ENCODE peak calls at places on chromosomes 3 and 15, in five cellular contexts. One of them, this sample, is unnamed.

GRCh38 chr3:154538566-154539360 is 108.8 kb upstream of the GPR149 start:
- DNase-seq in thyroid gland: no peak
- DNase-seq in foreskin fibroblast: no peak
- DNase-seq in sigmoid colon: no peak
- DNase-seq in BE2C: no peak
- DNase-seq in this sample: no peak

GRCh38 chr3:136255672-136256406 is 5.7 kb downstream of the PCCB start:
- DNase-seq in thyroid gland: no peak
- DNase-seq in foreskin fibroblast: no peak
- DNase-seq in sigmoid colon: no peak
- DNase-seq in BE2C: no peak
- DNase-seq in this sample: no peak

GRCh38 chr3:119311191-119311925 is 17.2 kb downstream of the ARHGAP31 start:
- DNase-seq in thyroid gland: no peak
- DNase-seq in foreskin fibroblast: peak
- DNase-seq in sigmoid colon: no peak
- DNase-seq in BE2C: no peak
- DNase-seq in this sample: no peak

GRCh38 chr3:11604139-11604895 is 39.4 kb downstream of the VGLL4 start:
- DNase-seq in thyroid gland: no peak
- DNase-seq in foreskin fibroblast: peak
- DNase-seq in sigmoid colon: no peak
- DNase-seq in BE2C: no peak
- DNase-seq in this sample: no peak

GRCh38 chr3:30492581-30493192 is 113.7 kb upstream of the TGFBR2 start:
- DNase-seq in thyroid gland: no peak
- DNase-seq in foreskin fibroblast: peak
- DNase-seq in sigmoid colon: no peak
- DNase-seq in BE2C: no peak
- DNase-seq in this sample: no peak

GRCh38 chr15:39327005-39327725 is 253.7 kb upstream of the THBS1 start:
- DNase-seq in thyroid gland: no peak
- DNase-seq in foreskin fibroblast: peak
- DNase-seq in sigmoid colon: no peak
- DNase-seq in BE2C: no peak
- DNase-seq in this sample: no peak

GRCh38 chr3:25182794-25183193 is 245.3 kb upstream of the RARB start:
- DNase-seq in thyroid gland: no peak
- DNase-seq in foreskin fibroblast: no peak
- DNase-seq in sigmoid colon: no peak
- DNase-seq in BE2C: no peak
- DNase-seq in this sample: no peak

GRCh38 chr3:183193762-183194701 is 31.5 kb upstream of the LAMP3 start:
- DNase-seq in thyroid gland: no peak
- DNase-seq in foreskin fibroblast: no peak
- DNase-seq in sigmoid colon: no peak
- DNase-seq in BE2C: no peak
- DNase-seq in this sample: no peak

GRCh38 chr3:176785207-176785606 is 412.1 kb downstream of the TBL1XR1 start:
- DNase-seq in thyroid gland: no peak
- DNase-seq in foreskin fibroblast: no peak
- DNase-seq in sigmoid colon: peak
- DNase-seq in BE2C: no peak
- DNase-seq in this sample: no peak

GRCh38 chr3:120170223-120170622 is 76.0 kb upstream of the GSK3B start:
- DNase-seq in thyroid gland: no peak
- DNase-seq in foreskin fibroblast: peak
- DNase-seq in sigmoid colon: no peak
- DNase-seq in BE2C: no peak
- DNase-seq in this sample: peak

GRCh38 chr3:121883507-121883906 is 10.7 kb upstream of the SLC15A2 start:
- DNase-seq in thyroid gland: no peak
- DNase-seq in foreskin fibroblast: no peak
- DNase-seq in sigmoid colon: no peak
- DNase-seq in BE2C: no peak
- DNase-seq in this sample: no peak

GRCh38 chr15:97156739-97157265 is 803.7 kb upstream of the ARRDC4 start:
- DNase-seq in thyroid gland: no peak
- DNase-seq in foreskin fibroblast: no peak
- DNase-seq in sigmoid colon: no peak
- DNase-seq in BE2C: no peak
- DNase-seq in this sample: no peak

GRCh38 chr15:66703540-66703941 is 1.5 kb downstream of the SMAD6 start:
- DNase-seq in thyroid gland: peak
- DNase-seq in foreskin fibroblast: peak
- DNase-seq in sigmoid colon: no peak
- DNase-seq in BE2C: peak
- DNase-seq in this sample: no peak

GRCh38 chr15:31799711-31800321 is 230.5 kb upstream of the CHRNA7 start:
- DNase-seq in thyroid gland: no peak
- DNase-seq in foreskin fibroblast: no peak
- DNase-seq in sigmoid colon: no peak
- DNase-seq in BE2C: no peak
- DNase-seq in this sample: no peak

GRCh38 chr3:195080571-195081141 is 190.3 kb downstream of the XXYLT1 start:
- DNase-seq in thyroid gland: peak
- DNase-seq in foreskin fibroblast: no peak
- DNase-seq in sigmoid colon: no peak
- DNase-seq in BE2C: no peak
- DNase-seq in this sample: peak

GRCh38 chr3:155323063-155323666 is 29.7 kb upstream of the STRIT1 start:
- DNase-seq in thyroid gland: peak
- DNase-seq in foreskin fibroblast: peak
- DNase-seq in sigmoid colon: no peak
- DNase-seq in BE2C: peak
- DNase-seq in this sample: peak

GRCh38 chr3:8990266-8991215 is 27.3 kb upstream of the RAD18 start:
- DNase-seq in thyroid gland: no peak
- DNase-seq in foreskin fibroblast: peak
- DNase-seq in sigmoid colon: no peak
- DNase-seq in BE2C: no peak
- DNase-seq in this sample: no peak

GRCh38 chr15:54032066-54032465 is 53.8 kb downstream of the UNC13C start:
- DNase-seq in thyroid gland: no peak
- DNase-seq in foreskin fibroblast: no peak
- DNase-seq in sigmoid colon: no peak
- DNase-seq in BE2C: no peak
- DNase-seq in this sample: no peak

GRCh38 chr3:18224406-18224805 is 200.7 kb downstream of the SATB1 start:
- DNase-seq in thyroid gland: no peak
- DNase-seq in foreskin fibroblast: no peak
- DNase-seq in sigmoid colon: no peak
- DNase-seq in BE2C: no peak
- DNase-seq in this sample: no peak

GRCh38 chr15:73633991-73634495 is 854 bp upstream of the NPTN start:
- DNase-seq in thyroid gland: no peak
- DNase-seq in foreskin fibroblast: peak
- DNase-seq in sigmoid colon: no peak
- DNase-seq in BE2C: no peak
- DNase-seq in this sample: peak

GRCh38 chr15:52019394-52020252 is 604 bp downstream of the MAPK6 start:
- DNase-seq in thyroid gland: peak
- DNase-seq in foreskin fibroblast: peak
- DNase-seq in sigmoid colon: peak
- DNase-seq in BE2C: peak
- DNase-seq in this sample: no peak

GRCh38 chr15:73803806-73804205 is 50.7 kb upstream of the INSYN1 start:
- DNase-seq in thyroid gland: no peak
- DNase-seq in foreskin fibroblast: no peak
- DNase-seq in sigmoid colon: no peak
- DNase-seq in BE2C: no peak
- DNase-seq in this sample: no peak

GRCh38 chr3:8994226-8994625 is 31.0 kb upstream of the RAD18 start:
- DNase-seq in thyroid gland: no peak
- DNase-seq in foreskin fibroblast: no peak
- DNase-seq in sigmoid colon: no peak
- DNase-seq in BE2C: no peak
- DNase-seq in this sample: no peak

GRCh38 chr3:46895761-46896160 is 18.2 kb downstream of the PTH1R start:
- DNase-seq in thyroid gland: no peak
- DNase-seq in foreskin fibroblast: no peak
- DNase-seq in sigmoid colon: no peak
- DNase-seq in BE2C: no peak
- DNase-seq in this sample: no peak

GRCh38 chr15:100601628-100602063 is 338 bp downstream of the LINS1 start:
- DNase-seq in thyroid gland: no peak
- DNase-seq in foreskin fibroblast: no peak
- DNase-seq in sigmoid colon: no peak
- DNase-seq in BE2C: no peak
- DNase-seq in this sample: no peak

GRCh38 chr3:124664804-124665203 is 65.4 kb upstream of the UMPS start:
- DNase-seq in thyroid gland: no peak
- DNase-seq in foreskin fibroblast: no peak
- DNase-seq in sigmoid colon: no peak
- DNase-seq in BE2C: no peak
- DNase-seq in this sample: peak

GRCh38 chr15:67834593-67835348 is 5.1 kb downstream of the RNU6-1 start:
- DNase-seq in thyroid gland: peak
- DNase-seq in foreskin fibroblast: no peak
- DNase-seq in sigmoid colon: peak
- DNase-seq in BE2C: no peak
- DNase-seq in this sample: no peak

GRCh38 chr3:100045696-100046095 is 68.6 kb downstream of the FILIP1L start:
- DNase-seq in thyroid gland: peak
- DNase-seq in foreskin fibroblast: peak
- DNase-seq in sigmoid colon: peak
- DNase-seq in BE2C: no peak
- DNase-seq in this sample: no peak

GRCh38 chr3:140629351-140630137 is 48.3 kb upstream of the TRIM42 start:
- DNase-seq in thyroid gland: no peak
- DNase-seq in foreskin fibroblast: peak
- DNase-seq in sigmoid colon: no peak
- DNase-seq in BE2C: no peak
- DNase-seq in this sample: peak

GRCh38 chr15:89143503-89144162 is 55.4 kb downstream of the ABHD2 start:
- DNase-seq in thyroid gland: no peak
- DNase-seq in foreskin fibroblast: peak
- DNase-seq in sigmoid colon: no peak
- DNase-seq in BE2C: no peak
- DNase-seq in this sample: no peak

GRCh38 chr3:182792901-182793662 is at the start of gene ATP11B:
- DNase-seq in thyroid gland: peak
- DNase-seq in foreskin fibroblast: peak
- DNase-seq in sigmoid colon: peak
- DNase-seq in BE2C: peak
- DNase-seq in this sample: no peak

GRCh38 chr3:124811441-124811840 is 75.7 kb downstream of the ITGB5 start:
- DNase-seq in thyroid gland: no peak
- DNase-seq in foreskin fibroblast: peak
- DNase-seq in sigmoid colon: no peak
- DNase-seq in BE2C: no peak
- DNase-seq in this sample: no peak

GRCh38 chr3:187196573-187197094 is 652 bp upstream of the RTP1 start:
- DNase-seq in thyroid gland: no peak
- DNase-seq in foreskin fibroblast: no peak
- DNase-seq in sigmoid colon: no peak
- DNase-seq in BE2C: no peak
- DNase-seq in this sample: no peak

GRCh38 chr3:136862611-136862951 is 573 bp downstream of the NCK1 start:
- DNase-seq in thyroid gland: peak
- DNase-seq in foreskin fibroblast: no peak
- DNase-seq in sigmoid colon: peak
- DNase-seq in BE2C: peak
- DNase-seq in this sample: peak

GRCh38 chr3:132595036-132595435 is 2.0 kb upstream of the ACKR4 start:
- DNase-seq in thyroid gland: no peak
- DNase-seq in foreskin fibroblast: peak
- DNase-seq in sigmoid colon: no peak
- DNase-seq in BE2C: no peak
- DNase-seq in this sample: peak

GRCh38 chr15:80371924-80372323 is 32.3 kb upstream of the ARNT2 start:
- DNase-seq in thyroid gland: no peak
- DNase-seq in foreskin fibroblast: no peak
- DNase-seq in sigmoid colon: no peak
- DNase-seq in BE2C: no peak
- DNase-seq in this sample: no peak
- TF ChIP-seq CTCF in thyroid gland: no peak
- TF ChIP-seq CTCF in foreskin fibroblast: no peak
- TF ChIP-seq CTCF in sigmoid colon: no peak
- TF ChIP-seq CTCF in BE2C: no peak
- TF ChIP-seq CTCF in this sample: no peak

GRCh38 chr3:1444196-1444595 is 351.4 kb downstream of the CNTN6 start:
- DNase-seq in thyroid gland: no peak
- DNase-seq in foreskin fibroblast: no peak
- DNase-seq in sigmoid colon: no peak
- DNase-seq in BE2C: no peak
- DNase-seq in this sample: no peak
- H3K4me3 ChIP-seq in thyroid gland: no peak
- H3K4me3 ChIP-seq in foreskin fibroblast: no peak
- H3K4me3 ChIP-seq in sigmoid colon: no peak
- H3K4me3 ChIP-seq in BE2C: no peak
- H3K4me3 ChIP-seq in this sample: no peak

GRCh38 chr3:190024912-190025311 is 95.8 kb downstream of the P3H2 start:
- DNase-seq in thyroid gland: no peak
- DNase-seq in foreskin fibroblast: no peak
- DNase-seq in sigmoid colon: no peak
- DNase-seq in BE2C: no peak
- DNase-seq in this sample: no peak
- TF ChIP-seq CTCF in thyroid gland: no peak
- TF ChIP-seq CTCF in foreskin fibroblast: no peak
- TF ChIP-seq CTCF in sigmoid colon: no peak
- TF ChIP-seq CTCF in BE2C: no peak
- TF ChIP-seq CTCF in this sample: no peak

GRCh38 chr15:37031198-37031597 is 69.2 kb downstream of the MEIS2 start:
- DNase-seq in thyroid gland: no peak
- DNase-seq in foreskin fibroblast: peak
- DNase-seq in sigmoid colon: no peak
- DNase-seq in BE2C: no peak
- DNase-seq in this sample: no peak
- H3K4me3 ChIP-seq in thyroid gland: no peak
- H3K4me3 ChIP-seq in foreskin fibroblast: no peak
- H3K4me3 ChIP-seq in sigmoid colon: no peak
- H3K4me3 ChIP-seq in BE2C: no peak
- H3K4me3 ChIP-seq in this sample: no peak

GRCh38 chr3:54003136-54003535 is 111.5 kb upstream of the SELENOK start:
- DNase-seq in thyroid gland: no peak
- DNase-seq in foreskin fibroblast: no peak
- DNase-seq in sigmoid colon: no peak
- DNase-seq in BE2C: no peak
- DNase-seq in this sample: no peak
- TF ChIP-seq CTCF in thyroid gland: no peak
- TF ChIP-seq CTCF in foreskin fibroblast: no peak
- TF ChIP-seq CTCF in sigmoid colon: no peak
- TF ChIP-seq CTCF in BE2C: no peak
- TF ChIP-seq CTCF in this sample: no peak

GRCh38 chr3:48588230-48588629 is 6.9 kb downstream of the COL7A1 start:
- DNase-seq in thyroid gland: no peak
- DNase-seq in foreskin fibroblast: no peak
- DNase-seq in sigmoid colon: no peak
- DNase-seq in BE2C: no peak
- DNase-seq in this sample: no peak
- H3K4me3 ChIP-seq in thyroid gland: no peak
- H3K4me3 ChIP-seq in foreskin fibroblast: no peak
- H3K4me3 ChIP-seq in sigmoid colon: no peak
- H3K4me3 ChIP-seq in BE2C: no peak
- H3K4me3 ChIP-seq in this sample: no peak